ENCODE peak calls at places on chromosome 3, in seven cellular contexts. X, K, V, B, N, I and H are unnamed samples.

GRCh38 chr3:63931290-63931689 is 19.1 kb upstream of the SCAANT1 start:
- DNase-seq in X (no peak), K (no peak), V (no peak), B (no peak), N (no peak), I (no peak), H (no peak)

GRCh38 chr3:128932516-128933212 is 53.2 kb downstream of the ACAD9 start:
- DNase-seq in X (no peak), K (no peak), V (no peak), B (no peak), N (no peak), I (no peak), H (no peak)

GRCh38 chr3:15099364-15100098 is 583 bp upstream of the RBSN start:
- DNase-seq in X (no peak), K (no peak), V (no peak), B (peak; percentile 17), N (no peak), I (peak; percentile 49), H (no peak)

GRCh38 chr3:190229632-190230424 is 92.4 kb downstream of the CLDN1 start:
- DNase-seq in X (no peak), K (no peak), V (no peak), B (no peak), N (no peak), I (no peak), H (no peak)

GRCh38 chr3:138059261-138059660 is 49.3 kb downstream of the CLDN18 start:
- DNase-seq in X (no peak), K (no peak), V (no peak), B (no peak), N (peak; percentile 30), I (no peak), H (no peak)

GRCh38 chr3:186277268-186277909 is 84.6 kb downstream of the DGKG start:
- DNase-seq in X (no peak), K (peak; percentile 40), V (no peak), B (no peak), N (peak; percentile 53), I (no peak), H (no peak)

GRCh38 chr3:10248984-10249748 is 907 bp downstream of the TATDN2 start:
- DNase-seq in X (no peak), K (no peak), V (no peak), B (peak; percentile 44), N (peak; percentile 29), I (no peak), H (peak; percentile 88)

GRCh38 chr3:184040010-184040409 is 8.5 kb downstream of the HTR3D start:
- DNase-seq in X (no peak), K (no peak), V (no peak), B (no peak), N (peak; percentile 36), I (no peak), H (no peak)

GRCh38 chr3:135374571-135374970 is 579.5 kb downstream of the EPHB1 start:
- DNase-seq in X (no peak), K (no peak), V (no peak), B (no peak), N (no peak), I (no peak), H (no peak)

GRCh38 chr3:44045476-44046275 is 196.0 kb upstream of the TOPAZ1 start:
- DNase-seq in X (no peak), K (peak; percentile 39), V (no peak), B (peak; percentile 63), N (peak; percentile 23), I (no peak), H (peak; percentile 64)

GRCh38 chr3:132038198-132038825 is 3.5 kb upstream of the CPNE4 start:
- DNase-seq in X (no peak), K (peak; percentile 31), V (no peak), B (no peak), N (no peak), I (peak; percentile 4), H (no peak)

GRCh38 chr3:133152056-133152455 is 113.9 kb downstream of the TMEM108 start:
- DNase-seq in X (no peak), K (peak; percentile 85), V (no peak), B (no peak), N (no peak), I (peak; percentile 60), H (no peak)

GRCh38 chr3:135965506-135966348 is at the start of gene PPP2R3A:
- DNase-seq in X (peak; percentile 96), K (peak; percentile 43), V (peak; percentile 25), B (peak; percentile 86), N (peak; percentile 87), I (peak; percentile 41), H (peak; percentile 84)

GRCh38 chr3:64264491-64265109 is 39.3 kb upstream of the PRICKLE2 start:
- DNase-seq in X (no peak), K (no peak), V (no peak), B (no peak), N (no peak), I (no peak), H (no peak)

GRCh38 chr3:187957209-187957981 is 196.6 kb upstream of the LPP start:
- DNase-seq in X (no peak), K (no peak), V (no peak), B (peak; percentile 35), N (no peak), I (no peak), H (no peak)

GRCh38 chr3:42176635-42177034 is 85.5 kb downstream of the TRAK1 start:
- DNase-seq in X (no peak), K (no peak), V (no peak), B (no peak), N (no peak), I (no peak), H (no peak)

GRCh38 chr3:122694966-122695365 is 14.3 kb downstream of the PARP14 start:
- DNase-seq in X (no peak), K (no peak), V (no peak), B (no peak), N (no peak), I (no peak), H (no peak)

GRCh38 chr3:128235207-128235933 is 82.1 kb downstream of the EEFSEC start:
- DNase-seq in X (no peak), K (peak; percentile 25), V (no peak), B (no peak), N (no peak), I (no peak), H (no peak)

GRCh38 chr3:129625071-129625874 is 18.8 kb upstream of the PLXND1 start:
- DNase-seq in X (peak; percentile 75), K (no peak), V (no peak), B (no peak), N (no peak), I (no peak), H (peak; percentile 51)

GRCh38 chr3:185208836-185209235 is 45.0 kb downstream of the EHHADH start:
- DNase-seq in X (no peak), K (no peak), V (no peak), B (no peak), N (no peak), I (no peak), H (no peak)

GRCh38 chr3:114214542-114215341 is 22.6 kb downstream of the ZNF80 start:
- DNase-seq in X (no peak), K (no peak), V (no peak), B (no peak), N (no peak), I (no peak), H (no peak)

GRCh38 chr3:46527239-46527638 is 29.5 kb downstream of the RTP3 start:
- DNase-seq in X (no peak), K (no peak), V (no peak), B (no peak), N (no peak), I (no peak), H (no peak)

GRCh38 chr3:160808838-160809237 is 52.8 kb downstream of the PPM1L start:
- DNase-seq in X (peak; percentile 82), K (no peak), V (no peak), B (no peak), N (peak; percentile 64), I (no peak), H (no peak)

GRCh38 chr3:146166450-146167222 is 5.7 kb upstream of the PLOD2 start:
- DNase-seq in X (no peak), K (no peak), V (no peak), B (no peak), N (peak; percentile 71), I (no peak), H (no peak)

GRCh38 chr3:142943870-142944269 is 19.6 kb downstream of the PAQR9 start:
- DNase-seq in X (no peak), K (no peak), V (no peak), B (no peak), N (no peak), I (no peak), H (no peak)